ENCODE peak calls at places on chromosomes 2 and 18, in eight cellular contexts. K is cardiac fibroblast; Q is ovary; M is heart left ventricle; J is A549; D is CD4-positive, CD25-positive, alpha-beta regulatory T cell; I is GM06990; A is fibroblast of the aortic adventitia. F is an unnamed sample.

GRCh38 chr2:20698916-20699613 is 32.1 kb downstream of the GDF7 start:
- DNase-seq in I (no peak), M (no peak), A (no peak), Q (no peak), J (no peak), D (no peak), K (no peak), F (no peak)

GRCh38 chr2:203688798-203689197 is 17.6 kb upstream of the CD28 start:
- DNase-seq in A (peak), Q (no peak), J (no peak), D (no peak), I (peak), K (peak), M (peak), F (no peak)

GRCh38 chr2:216520156-216520555 is 21.5 kb downstream of the RPL37A start:
- DNase-seq in M (no peak), K (no peak), D (no peak), J (no peak), Q (no peak), A (peak), I (no peak), F (no peak)

GRCh38 chr2:37306024-37306423 is 18.6 kb downstream of the PRKD3 start:
- DNase-seq in A (no peak), D (no peak), K (no peak), Q (no peak), M (no peak), J (no peak), I (no peak), F (no peak)

GRCh38 chr2:217283505-217283904 is 423.6 kb upstream of the TNP1 start:
- DNase-seq in I (no peak), A (no peak), D (no peak), J (no peak), K (no peak), Q (no peak), M (no peak), F (no peak)

GRCh38 chr2:62539892-62540785 is 34.1 kb upstream of the TMEM17 start:
- DNase-seq in K (no peak), D (no peak), I (no peak), J (no peak), Q (no peak), A (no peak), M (no peak), F (no peak)

GRCh38 chr2:932320-933221 is 18.1 kb upstream of the SNTG2 start:
- DNase-seq in M (no peak), K (no peak), Q (no peak), A (no peak), I (no peak), J (no peak), D (no peak), F (no peak)

GRCh38 chr2:95300391-95300938 is 3.3 kb downstream of the KCNIP3 start:
- DNase-seq in D (no peak), K (no peak), I (no peak), Q (no peak), J (no peak), A (no peak), M (no peak), F (no peak)

GRCh38 chr2:70851704-70852103 is 16.1 kb upstream of the CD207 start:
- DNase-seq in A (no peak), D (no peak), J (no peak), I (peak), K (peak), M (no peak), Q (no peak), F (no peak)

GRCh38 chr18:3607309-3608098 is 157.5 kb downstream of the TGIF1 start:
- DNase-seq in Q (no peak), M (no peak), A (no peak), D (no peak), I (no peak), J (no peak), K (no peak), F (peak)

GRCh38 chr2:237765875-237766274 is 32.7 kb upstream of the RBM44 start:
- DNase-seq in D (no peak), Q (no peak), K (no peak), M (no peak), J (no peak), I (no peak), A (no peak), F (no peak)

GRCh38 chr2:40204268-40204667 is 247.6 kb downstream of the SLC8A1 start:
- DNase-seq in M (no peak), J (no peak), K (peak), Q (no peak), I (no peak), D (no peak), A (no peak), F (no peak)

DNA sequence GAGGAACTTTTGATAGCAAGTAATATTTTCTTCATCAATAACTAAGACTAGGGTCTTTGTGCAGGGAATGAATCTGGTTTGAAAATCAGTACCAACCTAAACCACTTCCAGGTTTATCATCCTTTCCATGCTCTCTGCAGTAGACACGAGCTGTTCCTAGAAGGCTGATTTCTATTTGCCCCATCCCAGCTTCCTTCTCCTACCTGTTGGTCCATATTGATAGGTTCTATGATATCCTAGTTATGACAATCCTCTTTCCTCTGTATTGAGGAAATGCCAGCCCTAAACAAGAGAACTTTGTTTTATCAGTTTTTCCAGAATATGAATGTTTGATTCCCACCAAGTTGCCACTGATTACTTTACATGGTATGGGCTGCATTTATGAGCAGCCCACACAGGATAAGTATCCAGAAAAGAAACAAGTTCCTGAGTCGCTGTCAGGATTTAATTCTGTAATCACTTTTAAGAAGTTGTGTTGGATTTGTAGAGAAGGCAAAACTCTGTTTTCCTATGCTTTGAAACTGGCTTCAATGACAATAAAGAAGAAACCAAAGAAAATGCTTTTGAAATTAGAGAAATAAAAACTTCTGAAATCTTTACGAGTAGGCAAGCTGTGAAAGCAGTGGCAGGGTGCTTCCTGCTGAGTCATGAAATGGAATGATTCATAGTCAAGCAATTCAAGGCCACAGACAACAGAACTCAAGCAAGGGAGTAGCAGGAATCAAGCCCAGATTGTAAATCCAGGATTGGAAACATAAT is 37.3 kb upstream of the TANK start:
- DNase-seq in D (no peak), A (peak), K (peak), Q (peak), I (no peak), J (peak), M (no peak), F (peak)
- H3K4me3 ChIP-seq in D (no peak), A (peak), K (no peak), Q (peak), I (no peak), J (no peak), M (no peak), F (no peak)

GRCh38 chr2:86703704-86704370 is 16.3 kb upstream of the RMND5A start:
- DNase-seq in D (no peak), K (peak), J (no peak), A (peak), Q (no peak), M (no peak), I (no peak), F (no peak)
- H3K4me3 ChIP-seq in D (no peak), K (no peak), J (peak), A (no peak), Q (no peak), M (peak), I (no peak), F (no peak)

GRCh38 chr2:200184748-200185574 is 121.5 kb upstream of the SPATS2L start:
- DNase-seq in Q (no peak), M (no peak), I (no peak), J (no peak), D (no peak), K (no peak), A (no peak), F (no peak)
- H3K4me3 ChIP-seq in Q (no peak), M (no peak), I (no peak), J (no peak), D (no peak), K (no peak), A (no peak), F (no peak)

DNA sequence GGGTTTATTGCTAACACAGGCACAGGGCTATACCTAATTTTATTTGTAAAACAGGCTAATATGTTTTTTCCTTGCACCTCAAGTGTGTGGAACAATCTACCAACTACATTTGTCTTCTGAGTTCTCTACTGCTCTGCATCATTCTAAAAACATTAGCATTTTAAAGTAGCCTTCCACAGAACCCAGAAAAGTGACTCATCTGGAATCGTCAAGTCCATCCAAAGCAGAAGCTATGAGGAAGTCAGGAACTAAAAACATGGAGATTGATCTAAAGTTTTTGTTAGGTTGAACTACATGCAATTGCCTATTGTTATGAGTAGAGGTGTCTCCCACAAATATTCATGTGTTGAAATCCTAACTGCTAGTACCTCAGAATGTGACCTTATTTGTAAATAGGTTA is 70.9 kb downstream of the SUCLG1 start:
- DNase-seq in M (no peak), J (no peak), Q (no peak), K (no peak), I (no peak), D (no peak), A (peak), F (no peak)
- H3K4me3 ChIP-seq in M (no peak), J (no peak), Q (no peak), K (no peak), I (no peak), D (no peak), A (no peak), F (no peak)

DNA sequence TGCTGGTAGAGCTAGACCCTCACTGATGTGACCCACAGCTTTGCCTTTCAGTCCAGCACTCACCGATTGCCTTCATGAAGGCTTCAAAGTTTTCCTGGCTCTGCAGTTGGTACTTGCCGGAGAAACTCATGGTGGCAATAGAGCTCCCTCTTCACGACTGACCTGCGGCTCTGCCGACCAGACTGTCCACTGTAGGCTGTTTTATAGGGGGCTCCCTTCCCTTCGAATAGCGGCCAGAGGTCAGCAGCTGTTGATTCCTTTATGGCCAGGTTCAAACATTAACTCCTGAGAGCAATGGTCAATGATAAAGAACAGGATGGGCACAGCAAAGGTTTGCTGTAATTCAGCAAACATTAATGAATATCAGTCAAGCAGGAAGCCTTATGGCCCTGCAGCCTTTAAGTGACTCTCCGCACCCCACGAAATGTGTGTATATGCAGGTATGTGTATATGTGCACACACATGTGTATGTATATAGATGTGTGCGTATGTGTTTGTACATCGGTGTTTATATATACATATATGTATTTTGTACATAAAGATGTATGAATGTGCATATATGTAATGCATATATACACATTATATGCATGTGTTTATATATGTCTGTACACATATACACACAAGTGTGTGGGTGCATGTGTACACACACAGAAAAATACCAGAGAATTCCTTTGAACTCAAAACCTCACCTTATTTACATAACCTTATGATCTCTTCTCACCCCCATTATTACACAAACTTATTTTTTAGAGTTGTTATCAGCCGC is at the start of gene FABP1:
- DNase-seq in A (no peak), D (no peak), Q (no peak), M (no peak), J (no peak), K (no peak), I (no peak), F (no peak)
- H3K4me3 ChIP-seq in A (no peak), D (no peak), Q (no peak), M (no peak), J (no peak), K (no peak), I (no peak), F (no peak)

DNA sequence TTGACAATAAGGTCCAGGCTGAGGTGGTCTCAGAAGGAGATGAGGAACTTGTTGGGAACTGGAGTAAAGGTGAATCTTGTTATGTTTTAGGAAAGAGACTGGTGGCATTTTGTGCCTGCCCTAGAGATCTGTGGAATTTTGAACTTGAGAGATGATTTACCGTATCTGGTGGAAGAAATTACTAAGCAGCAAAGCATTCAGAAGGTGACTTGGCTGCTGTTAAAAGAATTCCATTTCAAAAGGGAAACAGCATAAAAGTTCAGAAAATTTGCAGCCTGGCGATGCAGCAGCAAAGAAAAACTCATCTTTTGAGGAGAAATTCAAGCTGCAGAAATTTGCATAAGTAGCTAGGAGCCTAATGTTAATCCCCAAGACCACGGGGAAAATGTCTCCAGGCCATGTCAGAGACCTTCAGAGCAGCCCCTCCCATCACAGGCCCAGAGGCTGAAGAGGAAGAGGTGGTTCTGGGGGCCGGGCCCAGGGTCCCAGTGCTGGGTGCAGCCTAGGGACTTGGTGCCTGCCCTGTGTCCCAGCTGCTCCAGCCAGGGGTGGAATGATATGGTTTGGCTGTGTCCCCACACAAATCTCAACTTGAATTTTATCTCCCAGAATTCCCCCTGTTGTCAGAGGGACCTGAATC is 73.5 kb downstream of the FIGN start:
- DNase-seq in J (no peak), K (peak), A (peak), I (no peak), Q (no peak), D (no peak), M (no peak), F (no peak)
- H3K4me3 ChIP-seq in J (no peak), K (no peak), A (no peak), I (no peak), Q (no peak), D (no peak), M (no peak), F (no peak)

GRCh38 chr2:66439291-66440010 is 4.5 kb downstream of the MEIS1 start:
- DNase-seq in A (peak), I (no peak), Q (peak), K (peak), M (peak), D (no peak), J (no peak), F (peak)
- H3K4me3 ChIP-seq in A (peak), I (no peak), Q (peak), K (peak), M (peak), D (no peak), J (no peak), F (peak)

GRCh38 chr2:126658910-126659613 is 3.1 kb downstream of the GYPC start:
- DNase-seq in M (peak), K (peak), A (peak), D (peak), J (no peak), Q (peak), I (peak), F (peak)
- H3K4me3 ChIP-seq in M (no peak), K (peak), A (peak), D (peak), J (no peak), Q (no peak), I (peak), F (no peak)

GRCh38 chr2:28420717-28421116 is 28.1 kb downstream of the FOSL2 start:
- DNase-seq in Q (no peak), I (no peak), K (no peak), M (no peak), D (no peak), J (no peak), A (no peak), F (peak)

GRCh38 chr2:28424799-28425492 is 32.3 kb downstream of the FOSL2 start:
- DNase-seq in I (no peak), Q (no peak), J (no peak), D (no peak), A (no peak), M (no peak), K (no peak), F (no peak)

GRCh38 chr2:28422903-28423741 is 30.5 kb downstream of the FOSL2 start:
- DNase-seq in I (no peak), K (no peak), D (peak), A (no peak), J (no peak), Q (no peak), M (no peak), F (peak)

GRCh38 chr2:28427741-28428412 is 35.2 kb downstream of the FOSL2 start:
- DNase-seq in Q (no peak), M (no peak), I (no peak), D (no peak), A (no peak), J (no peak), K (no peak), F (no peak)

DNA sequence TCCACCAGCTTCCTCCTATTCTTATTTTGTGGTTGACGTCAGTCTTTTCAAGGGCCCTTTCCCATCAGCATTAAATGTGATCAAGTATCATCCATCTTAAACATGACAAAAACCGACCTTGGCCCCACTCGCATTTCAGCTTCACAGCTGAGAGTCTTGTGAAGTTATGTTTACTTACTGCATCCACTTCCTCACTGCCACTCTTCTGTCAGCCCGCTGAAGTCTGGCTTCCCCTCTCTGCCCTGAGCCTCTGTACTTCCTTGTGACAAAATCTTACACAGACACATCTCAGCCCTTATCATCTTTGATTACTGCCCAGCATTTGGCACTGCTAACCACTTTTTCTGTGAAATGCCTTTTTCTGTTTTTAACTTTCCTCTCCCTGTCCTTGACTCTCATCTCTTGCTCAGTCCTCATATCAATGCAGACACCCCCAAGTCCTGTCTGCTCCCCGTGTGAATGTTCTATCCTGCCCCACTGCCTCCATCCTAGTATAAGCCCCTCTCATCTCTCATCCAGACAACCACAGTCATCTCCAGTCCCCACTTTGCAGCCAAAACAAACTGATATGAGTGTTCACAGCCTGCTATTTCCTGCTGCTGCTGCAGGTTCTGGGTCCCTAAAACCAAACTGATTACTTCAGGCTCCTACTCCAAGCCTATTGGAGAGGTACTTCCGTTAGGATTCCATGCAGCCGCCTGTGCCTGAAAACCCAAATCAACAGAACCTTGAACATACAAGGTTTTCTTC is 31.4 kb downstream of the FOSL2 start:
- DNase-seq in J (no peak), I (no peak), A (peak), M (no peak), K (no peak), D (peak), Q (no peak), F (peak)
- H3K4me3 ChIP-seq in J (no peak), I (no peak), A (no peak), M (no peak), K (no peak), D (peak), Q (no peak), F (no peak)

DNA sequence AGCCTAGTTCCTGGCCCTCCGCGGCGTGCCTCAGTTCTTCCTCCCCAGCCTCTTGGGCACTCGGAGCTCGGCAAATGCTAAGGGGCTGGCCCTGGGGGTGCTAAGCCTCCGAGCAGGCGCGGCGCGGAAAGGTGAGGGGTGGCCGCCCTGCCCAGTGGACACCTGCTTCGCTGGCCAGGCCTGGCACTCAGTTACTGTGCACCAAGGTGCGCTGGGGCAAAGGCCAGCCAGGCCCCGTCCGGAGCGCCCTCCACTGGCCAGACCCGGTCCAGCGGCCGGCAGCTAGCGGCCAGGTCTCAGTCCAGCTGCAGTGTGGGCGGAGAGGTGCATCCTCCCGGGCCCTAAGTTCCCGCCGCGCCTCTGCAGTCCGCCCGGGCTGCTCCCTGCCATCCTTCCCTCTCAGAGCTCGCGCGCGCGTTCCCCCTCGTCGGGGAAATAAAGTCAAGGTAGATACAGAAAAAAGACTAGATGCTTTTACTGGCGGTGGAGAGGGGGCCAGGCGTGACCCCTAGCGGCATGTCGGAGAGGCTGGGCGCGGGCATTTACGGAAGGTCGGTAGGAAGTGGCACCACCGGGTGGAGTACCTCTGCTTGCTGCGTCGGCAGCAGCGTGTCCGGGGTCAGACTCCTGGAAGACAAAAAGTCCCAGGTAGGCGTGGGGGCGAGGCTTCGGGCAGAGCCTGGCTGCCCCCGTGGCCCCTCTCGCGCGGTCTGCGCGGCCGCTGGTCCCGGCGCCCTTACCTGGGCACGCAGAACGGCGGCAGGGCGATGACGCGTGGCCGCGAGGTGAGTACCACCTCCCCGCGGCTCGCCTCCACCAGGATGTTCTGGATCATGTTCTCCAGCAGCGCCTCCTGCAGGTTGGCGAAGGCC is 9.4 kb upstream of the CRYBA2 start:
- DNase-seq in A (no peak), K (peak), M (no peak), D (no peak), J (peak), Q (no peak), I (no peak), F (no peak)
- H3K4me3 ChIP-seq in A (no peak), K (no peak), M (no peak), D (no peak), J (peak), Q (no peak), I (no peak), F (no peak)